ENCODE peak calls at places on chromosome 4, in nine cellular contexts. J is NCI-H1417 treated with DMSO at 0.1 percent for 48 hours; B is heart right ventricle; Y is NCI-H2171; V is mucosa of gallbladder; Z is anterior cingulate cortex; D is activated T-helper 1 cell treated with anti-CD3 and anti-CD28 coated beads, Interleukin-2, amount 50 U/mL, for 16 hours; X is AG08396; I is CD14-positive monocyte. C is an unnamed sample.

GRCh38 chr4:4559596-4559995 is 17.7 kb upstream of the STX18 start:
- DNase-seq in J (no peak), I (no peak), Y (no peak), B (no peak), Z (no peak), V (no peak), D (no peak), X (peak), C (no peak)

GRCh38 chr4:8378776-8379175 is 61.7 kb downstream of the ACOX3 start:
- DNase-seq in X (no peak), Y (no peak), J (no peak), Z (no peak), B (no peak), I (no peak), D (no peak), V (no peak), C (no peak)

GRCh38 chr4:106444557-106444956 is 76.0 kb upstream of the GIMD1 start:
- DNase-seq in I (no peak), D (no peak), Y (no peak), B (no peak), Z (no peak), J (no peak), V (no peak), X (no peak), C (no peak)

GRCh38 chr4:83993774-83994173 is 457.9 kb downstream of the GPAT3 start:
- DNase-seq in Z (no peak), V (no peak), D (no peak), I (no peak), X (no peak), J (no peak), B (no peak), Y (no peak), C (no peak)

GRCh38 chr4:53050361-53050774 is 188.3 kb downstream of the RASL11B start:
- DNase-seq in J (no peak), V (no peak), B (no peak), X (no peak), Y (no peak), Z (no peak), D (no peak), I (no peak), C (no peak)

GRCh38 chr4:94621491-94622080 is 136.2 kb upstream of the BMPR1B start:
- DNase-seq in Z (peak), Y (no peak), V (no peak), I (no peak), J (no peak), X (peak), B (no peak), D (no peak), C (no peak)

GRCh38 chr4:36269116-36269515 is 12.3 kb upstream of the DTHD1 start:
- DNase-seq in Z (peak), V (no peak), D (no peak), I (no peak), B (no peak), J (no peak), X (no peak), Y (no peak), C (no peak)

GRCh38 chr4:131257241-131257640 is 1891.9 kb upstream of the PCDH10 start:
- DNase-seq in X (no peak), D (no peak), Y (no peak), Z (no peak), V (no peak), B (no peak), J (no peak), I (no peak), C (no peak)

GRCh38 chr4:75708218-75708691 is 16.1 kb upstream of the USO1 start:
- DNase-seq in B (no peak), I (no peak), V (peak), X (no peak), Y (no peak), D (no peak), Z (no peak), J (no peak), C (no peak)

GRCh38 chr4:75771607-75772006 is 47.2 kb downstream of the USO1 start:
- DNase-seq in X (no peak), V (no peak), J (no peak), Y (no peak), D (no peak), Z (no peak), I (no peak), B (no peak), C (no peak)

GRCh38 chr4:106478152-106478551 is 109.6 kb upstream of the GIMD1 start:
- DNase-seq in Z (no peak), B (no peak), Y (no peak), J (no peak), X (no peak), I (no peak), D (no peak), V (no peak), C (no peak)

GRCh38 chr4:66837496-66837895 is 707.8 kb downstream of the CENPC start:
- DNase-seq in J (no peak), I (no peak), D (no peak), V (no peak), Z (no peak), Y (no peak), X (no peak), B (no peak), C (no peak)

GRCh38 chr4:171876636-171877035 is 63.4 kb downstream of the GALNTL6 start:
- DNase-seq in J (no peak), Z (no peak), Y (no peak), D (no peak), V (no peak), X (no peak), I (no peak), B (no peak), C (no peak)

GRCh38 chr4:83282049-83282535 is 2.5 kb downstream of the COQ2 start:
- DNase-seq in B (peak), I (no peak), X (peak), D (no peak), Z (peak), J (no peak), Y (peak), V (peak), C (no peak)